ENCODE peak calls at places on chromosomes 11 and 22, in five cellular contexts. Y is activated T-cell treated with anti-CD3 and anti-CD28 coated beads, Interleukin-2, amount 50 U/mL, for 1 hour; X is endothelial cell; N is lower lobe of right lung; I is adipocyte. B is an unnamed sample.

GRCh38 chr22:36775589-36775965 is 342 bp downstream of the IFT27 start:
- DNase-seq in Y (no peak), X (peak), N (peak), I (peak), B (no peak)

GRCh38 chr11:112345166-112345565 is 84.5 kb upstream of the PLET1 start:
- DNase-seq in Y (no peak), X (no peak), N (no peak), I (no peak), B (no peak)

GRCh38 chr11:72872012-72872411 is 57.8 kb downstream of the ATG16L2 start:
- DNase-seq in Y (no peak), X (no peak), N (no peak), I (no peak), B (no peak)

GRCh38 chr11:33741806-33742205 is 5.6 kb upstream of the CD59 start:
- DNase-seq in Y (no peak), X (no peak), N (no peak), I (no peak), B (no peak)

GRCh38 chr11:79087238-79087956 is 353.4 kb downstream of the TENM4 start:
- DNase-seq in Y (no peak), X (no peak), N (no peak), I (peak), B (no peak)

GRCh38 chr11:2272241-2272945 is 2.0 kb upstream of the ASCL2 start:
- DNase-seq in Y (no peak), X (peak), N (no peak), I (no peak), B (no peak)

GRCh38 chr11:69861901-69862300 is 42.7 kb upstream of the FGF3 start:
- DNase-seq in Y (no peak), X (no peak), N (peak), I (no peak), B (no peak)

GRCh38 chr22:24594569-24595120 is 1.8 kb upstream of the LRRC75B start:
- DNase-seq in Y (no peak), X (no peak), N (peak), I (no peak), B (no peak)

GRCh38 chr22:30742291-30743256 is 47.9 kb downstream of the OSBP2 start:
- DNase-seq in Y (no peak), X (no peak), N (no peak), I (peak), B (no peak)

GRCh38 chr11:18754308-18754707 is 28.3 kb upstream of the IGSF22 start:
- DNase-seq in Y (no peak), X (no peak), N (no peak), I (no peak), B (no peak)

GRCh38 chr22:20131593-20131855 is at the start of gene ZDHHC8:
- DNase-seq in Y (peak), X (peak), N (no peak), I (no peak), B (no peak)

GRCh38 chr11:61963016-61963281 is 4.5 kb downstream of the FTH1 start:
- DNase-seq in Y (peak), X (no peak), N (no peak), I (no peak), B (no peak)

GRCh38 chr22:41377846-41378245 is 3.9 kb upstream of the TEF start:
- DNase-seq in Y (no peak), X (no peak), N (no peak), I (no peak), B (no peak)

GRCh38 chr11:131748146-131749050 is 378.0 kb downstream of the NTM start:
- DNase-seq in Y (no peak), X (peak), N (no peak), I (peak), B (no peak)

GRCh38 chr11:62015615-62016014 is 48.2 kb upstream of the FTH1 start:
- DNase-seq in Y (no peak), X (no peak), N (no peak), I (no peak), B (no peak)

GRCh38 chr22:27632451-27633295 is 168.9 kb downstream of the MN1 start:
- DNase-seq in Y (no peak), X (no peak), N (no peak), I (no peak), B (peak)

GRCh38 chr22:40401981-40402406 is 31.6 kb downstream of the SGSM3 start:
- DNase-seq in Y (no peak), X (no peak), N (no peak), I (no peak), B (no peak)

GRCh38 chr11:112797653-112798293 is 163.4 kb upstream of the NCAM1 start:
- DNase-seq in Y (no peak), X (peak), N (no peak), I (no peak), B (no peak)

GRCh38 chr11:44559207-44559943 is 6.1 kb upstream of the CD82 start:
- DNase-seq in Y (no peak), X (no peak), N (no peak), I (no peak), B (no peak)

GRCh38 chr11:79201637-79202347 is 239.0 kb downstream of the TENM4 start:
- DNase-seq in Y (no peak), X (no peak), N (no peak), I (no peak), B (no peak)

GRCh38 chr11:21514298-21514697 is 678.6 kb upstream of the ANO5 start:
- DNase-seq in Y (no peak), X (peak), N (no peak), I (no peak), B (no peak)

GRCh38 chr11:65334696-65335295 is 1.1 kb downstream of the DPF2 start:
- DNase-seq in Y (no peak), X (no peak), N (no peak), I (peak), B (no peak)

GRCh38 chr11:81007046-81007445 is 1566.2 kb upstream of the TENM4 start:
- DNase-seq in Y (no peak), X (no peak), N (no peak), I (peak), B (no peak)

GRCh38 chr11:7906481-7906880 is 24.6 kb downstream of the OR10A6 start:
- DNase-seq in Y (no peak), X (no peak), N (no peak), I (no peak), B (no peak)

GRCh38 chr11:18775492-18776292 is 15.9 kb downstream of the PTPN5 start:
- DNase-seq in Y (peak), X (peak), N (peak), I (peak), B (no peak)

GRCh38 chr11:64094463-64095223 is 58.9 kb downstream of the FLRT1 start:
- DNase-seq in Y (no peak), X (no peak), N (no peak), I (no peak), B (no peak)

GRCh38 chr22:35645646-35646045 is 2.6 kb upstream of the APOL6 start:
- DNase-seq in Y (no peak), X (no peak), N (no peak), I (no peak), B (no peak)

GRCh38 chr11:114317738-114318137 is 21.5 kb downstream of the NNMT start:
- DNase-seq in Y (no peak), X (peak), N (no peak), I (peak), B (no peak)

GRCh38 chr11:97687106-97687505 is 1297.3 kb downstream of the JRKL start:
- DNase-seq in Y (no peak), X (peak), N (no peak), I (no peak), B (no peak)

GRCh38 chr11:118916842-118917388 is 8.8 kb downstream of the BCL9L start:
- DNase-seq in Y (no peak), X (no peak), N (no peak), I (peak), B (no peak)

GRCh38 chr11:2215561-2216399 is 44.2 kb upstream of the TH start:
- DNase-seq in Y (no peak), X (no peak), N (peak), I (no peak), B (peak)

GRCh38 chr11:46967962-46968361 is 31.4 kb downstream of the CSTPP1 start:
- DNase-seq in Y (no peak), X (no peak), N (no peak), I (no peak), B (no peak)

GRCh38 chr11:35272391-35272821 is 133.4 kb downstream of the CD44 start:
- DNase-seq in Y (peak), X (no peak), N (no peak), I (no peak), B (no peak)

GRCh38 chr11:17930544-17931144 is 82.2 kb downstream of the SERGEF start:
- DNase-seq in Y (no peak), X (no peak), N (no peak), I (no peak), B (no peak)

GRCh38 chr11:14908214-14908880 is 16.3 kb upstream of the CYP2R1 start:
- DNase-seq in Y (no peak), X (no peak), N (no peak), I (peak), B (no peak)

GRCh38 chr11:68683952-68684384 is 376 bp upstream of the GAL start:
- DNase-seq in Y (no peak), X (no peak), N (no peak), I (no peak), B (no peak)

B was measured in chondrocyte.